ENCODE peak calls at places on chromosome 7, in nine cellular contexts. Y, O, Z, Q, D, X, A, V and B are unnamed samples.

GRCh38 chr7:51318886-51319579 is 2.4 kb upstream of the COBL start:
- DNase-seq in Y (no peak), O (no peak), Z (no peak), Q (no peak), D (no peak), X (peak; percentile 30), A (peak; percentile 43), V (no peak), B (no peak)

GRCh38 chr7:34845666-34846361 is 187.8 kb downstream of the NPSR1 start:
- DNase-seq in Y (no peak), O (no peak), Z (no peak), Q (no peak), D (peak; percentile 18), X (no peak), A (no peak), V (no peak), B (no peak)

GRCh38 chr7:134771889-134772288 is 7.5 kb upstream of the CALD1 start:
- DNase-seq in Y (no peak), O (no peak), Z (no peak), Q (no peak), D (no peak), X (no peak), A (no peak), V (no peak), B (no peak)

GRCh38 chr7:30970594-30971094 is 6.9 kb downstream of the GHRHR start:
- DNase-seq in Y (no peak), O (no peak), Z (no peak), Q (no peak), D (no peak), X (no peak), A (no peak), V (no peak), B (no peak)

GRCh38 chr7:135380351-135380750 is 129.6 kb downstream of the CNOT4 start:
- DNase-seq in Y (no peak), O (no peak), Z (no peak), Q (no peak), D (no peak), X (no peak), A (no peak), V (no peak), B (no peak)

GRCh38 chr7:98707076-98707475 is 90.0 kb downstream of the NPTX2 start:
- DNase-seq in Y (no peak), O (no peak), Z (no peak), Q (no peak), D (no peak), X (no peak), A (no peak), V (no peak), B (no peak)

GRCh38 chr7:40282858-40283257 is 148.1 kb downstream of the SUGCT start:
- DNase-seq in Y (no peak), O (no peak), Z (no peak), Q (no peak), D (no peak), X (no peak), A (no peak), V (no peak), B (no peak)

GRCh38 chr7:27116019-27116411 is 13.5 kb upstream of the HOXA2 start:
- DNase-seq in Y (no peak), O (no peak), Z (no peak), Q (no peak), D (no peak), X (no peak), A (no peak), V (no peak), B (no peak)

GRCh38 chr7:127250312-127251047 is 2.3 kb downstream of the GRM8 start:
- DNase-seq in Y (no peak), O (no peak), Z (no peak), Q (no peak), D (no peak), X (no peak), A (no peak), V (no peak), B (no peak)

GRCh38 chr7:24756989-24757798 is at the start of gene GSDME:
- DNase-seq in Y (peak; percentile 46), O (no peak), Z (no peak), Q (no peak), D (peak; percentile 24), X (peak; percentile 80), A (peak; percentile 38), V (peak; percentile 63), B (peak; percentile 82)

GRCh38 chr7:668139-668871 is 58.2 kb upstream of the DNAAF5 start:
- DNase-seq in Y (no peak), O (no peak), Z (no peak), Q (no peak), D (no peak), X (peak; percentile 89), A (peak; percentile 31), V (peak; percentile 84), B (peak; percentile 79)

GRCh38 chr7:25696565-25696964 is 455.4 kb upstream of the NFE2L3 start:
- DNase-seq in Y (no peak), O (no peak), Z (no peak), Q (no peak), D (no peak), X (no peak), A (no peak), V (no peak), B (no peak)

GRCh38 chr7:127644484-127644883 is 7.5 kb upstream of the SND1 start:
- DNase-seq in Y (no peak), O (no peak), Z (no peak), Q (no peak), D (no peak), X (no peak), A (no peak), V (peak; percentile 30), B (no peak)

GRCh38 chr7:85688712-85689111 is 501.9 kb upstream of the SEMA3D start:
- DNase-seq in Y (no peak), O (no peak), Z (no peak), Q (no peak), D (no peak), X (no peak), A (no peak), V (no peak), B (no peak)

DNA sequence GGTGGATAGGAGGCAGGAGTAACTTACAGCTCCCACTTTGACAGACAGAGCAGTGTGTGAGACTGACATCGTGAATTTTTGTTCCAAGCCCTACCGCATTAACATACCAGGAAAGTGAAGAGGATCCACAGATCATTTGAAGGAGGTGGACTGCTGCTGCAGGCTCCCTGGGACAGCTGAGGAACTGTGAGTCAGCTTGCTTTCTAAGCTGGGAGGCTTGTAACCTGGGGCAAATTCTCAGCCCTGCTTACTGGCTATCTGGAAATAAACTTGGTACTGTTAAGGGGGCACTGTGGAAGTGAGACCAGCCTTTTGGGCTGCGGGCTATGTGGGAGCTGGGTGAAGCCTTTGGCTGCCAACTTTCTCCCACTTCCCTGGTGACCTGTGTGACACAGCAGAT is 1202.5 kb downstream of the DNAJB9 start:
- DNase-seq in Y (no peak), O (no peak), Z (no peak), Q (no peak), D (no peak), X (no peak), A (no peak), V (no peak), B (no peak)
- TF ChIP-seq POLR2AphosphoS5 in Y (no peak), O (no peak), Z (no peak), Q (no peak), D (no peak), X (no peak), A (no peak), V (no peak), B (no peak)

GRCh38 chr7:130943336-130943901 is 209.4 kb upstream of the KLF14 start:
- DNase-seq in Y (no peak), O (no peak), Z (peak; percentile 39), Q (no peak), D (peak; percentile 67), X (no peak), A (no peak), V (peak; percentile 75), B (no peak)
- H3K4me3 ChIP-seq in Y (peak overlapping the region; percentile 24), O (no peak overlapping the region), Z (no peak overlapping the region), Q (peak overlapping the region; percentile 15), D (peak overlapping the region; percentile 25), X (peak overlapping the region; percentile 16), A (peak overlapping the region; percentile 25), V (peak overlapping the region; percentile 87), B (peak overlapping the region; percentile 65)

GRCh38 chr7:140726304-140726703 is 29.8 kb downstream of the NDUFB2 start:
- DNase-seq in Y (no peak), O (no peak), Z (no peak), Q (peak; percentile 7), D (peak; percentile 32), X (no peak), A (no peak), V (peak; percentile 7), B (no peak)
- TF ChIP-seq CTCF in Y (no peak), O (peak; percentile 51), Z (no peak), Q (peak; percentile 15), D (peak; percentile 61), X (no peak), A (no peak), V (no peak), B (no peak)

GRCh38 chr7:114943953-114944741 is 22.3 kb downstream of the MDFIC start:
- DNase-seq in Y (no peak), O (no peak), Z (no peak), Q (no peak), D (no peak), X (no peak), A (no peak), V (no peak), B (no peak)

GRCh38 chr7:114942443-114943175 is 20.7 kb downstream of the MDFIC start:
- DNase-seq in Y (no peak), O (no peak), Z (no peak), Q (no peak), D (no peak), X (no peak), A (no peak), V (no peak), B (no peak)

GRCh38 chr7:114941692-114942091 is 19.8 kb downstream of the MDFIC start:
- DNase-seq in Y (no peak), O (no peak), Z (no peak), Q (no peak), D (no peak), X (no peak), A (no peak), V (no peak), B (no peak)

GRCh38 chr7:114943530-114943929 is 21.6 kb downstream of the MDFIC start:
- DNase-seq in Y (no peak), O (no peak), Z (no peak), Q (no peak), D (no peak), X (no peak), A (no peak), V (no peak), B (no peak)

DNA sequence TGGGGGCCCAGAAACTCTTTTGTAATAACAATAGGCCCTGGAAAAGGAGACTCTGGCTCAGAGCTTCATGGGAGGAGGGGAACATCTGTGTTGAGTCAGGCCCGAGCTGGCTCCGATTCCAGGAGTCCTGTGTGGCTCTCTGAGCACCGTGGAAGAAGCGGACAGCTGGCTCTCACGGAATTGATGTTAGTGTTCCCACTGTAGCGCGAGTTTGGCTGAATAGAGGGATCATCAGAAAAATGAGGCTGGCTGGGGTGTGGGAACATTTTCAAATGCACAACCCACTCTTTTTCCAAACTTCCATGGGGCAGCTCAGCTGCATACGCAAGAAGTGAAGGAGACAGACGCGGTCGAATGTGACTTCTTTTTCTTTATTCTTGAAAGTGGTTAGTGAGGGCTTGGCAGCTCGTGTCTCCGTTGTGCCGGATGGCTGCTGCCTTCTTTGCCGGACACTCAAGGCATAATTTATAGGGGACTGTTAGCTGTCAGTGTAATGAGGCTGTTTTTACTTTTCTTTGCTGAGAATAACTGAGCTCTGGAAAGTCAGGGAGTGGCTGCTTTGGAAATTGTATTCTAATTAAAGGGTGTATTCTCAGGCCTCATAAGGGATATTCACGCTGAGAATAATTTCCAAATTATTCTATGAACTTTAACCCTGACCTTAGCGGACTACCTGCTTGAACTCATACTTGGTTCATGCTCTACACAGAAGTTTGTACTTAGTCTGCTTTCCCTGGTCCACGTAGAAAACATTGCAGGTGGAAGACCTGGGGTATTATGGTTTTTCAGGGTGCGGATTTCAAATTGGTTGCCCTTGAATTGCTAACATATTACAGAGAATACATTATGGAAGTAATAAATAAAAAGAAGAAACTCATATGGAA is 23.1 kb downstream of the MDFIC start:
- DNase-seq in Y (peak; percentile 31), O (no peak), Z (no peak), Q (no peak), D (no peak), X (peak; percentile 90), A (peak; percentile 43), V (peak; percentile 60), B (no peak)
- TF ChIP-seq POLR2AphosphoS5 in Y (no peak), O (no peak), Z (no peak), Q (no peak), D (no peak), X (peak; percentile 47), A (peak; percentile 22), V (no peak), B (peak; percentile 14)